ENCODE peak calls at places on chromosomes 1 and 21, in seven cellular contexts. X is iPS-NIHi11, L is progenitor cell of endocrine pancreas, F is fibroblast of mammary gland, D is foreskin keratinocyte, E is GM18507, O is tibial artery. J is an unnamed sample.

GRCh38 chr1:235503333-235504121 is 725 bp downstream of the B3GALNT2 start:
- DNase-seq in X (peak), D (peak), F (peak), L (no peak), O (peak), E (peak), J (peak)

GRCh38 chr1:202029171-202029665 is 18.8 kb downstream of the ELF3 start:
- DNase-seq in X (no peak), E (no peak), F (peak), D (peak), L (no peak), O (no peak), J (no peak)

GRCh38 chr1:58885998-58886397 is 102.2 kb upstream of the JUN start:
- DNase-seq in F (peak), X (no peak), O (peak), L (no peak), D (no peak), E (no peak), J (peak)

GRCh38 chr1:236489710-236490377 is 33.9 kb upstream of the LGALS8 start:
- DNase-seq in X (peak), L (no peak), O (no peak), E (no peak), D (peak), F (peak), J (no peak)

GRCh38 chr21:40902299-40902698 is 55.3 kb upstream of the DSCAM start:
- DNase-seq in E (no peak), O (no peak), D (no peak), X (no peak), F (no peak), L (no peak), J (no peak)

GRCh38 chr1:184242507-184242943 is 144.3 kb upstream of the C1orf21 start:
- DNase-seq in L (no peak), F (peak), O (no peak), E (no peak), D (peak), X (no peak), J (no peak)

GRCh38 chr1:87046951-87047350 is 132.5 kb downstream of the HS2ST1 start:
- DNase-seq in L (no peak), O (no peak), F (no peak), D (no peak), X (no peak), E (no peak), J (no peak)

GRCh38 chr1:245987997-245988392 is 519.1 kb downstream of the SMYD3 start:
- DNase-seq in L (no peak), D (no peak), F (no peak), X (no peak), E (no peak), O (no peak), J (no peak)

GRCh38 chr1:195754874-195755273 is 853.4 kb downstream of the KCNT2 start:
- DNase-seq in E (no peak), F (peak), O (no peak), L (no peak), X (no peak), D (peak), J (no peak)

GRCh38 chr1:16905112-16905855 is 9.5 kb downstream of the RNU1-2 start:
- DNase-seq in O (no peak), L (no peak), F (peak), D (peak), E (no peak), X (peak), J (no peak)

J was measured in sciatic nerve.